ENCODE peak calls at places on chromosomes 7 and 10, in seven cellular contexts. S is AG09309, A is GM23248, I is mammary epithelial cell, N is IMR-90, Q is skeletal muscle cell, X is astrocyte of the cerebellum. G is an unnamed sample.
A peak's percentile ranks its signal among the peaks of the same experiment; 100 is the strongest.

GRCh38 chr7:98409843-98410242 is 9.0 kb upstream of the BAIAP2L1 start:
- DNase-seq in S (no peak), A (no peak), I (no peak), N (no peak), Q (no peak), X (no peak), G (no peak)

GRCh38 chr7:136958016-136958415 is 89.6 kb downstream of the CHRM2 start:
- DNase-seq in S (no peak), A (peak; percentile 36), I (no peak), N (peak; percentile 41), Q (no peak), X (no peak), G (no peak)

GRCh38 chr7:106281919-106282318 is 2.9 kb downstream of the NAMPT start:
- DNase-seq in S (no peak), A (no peak), I (no peak), N (no peak), Q (no peak), X (no peak), G (no peak)

GRCh38 chr7:47669178-47669878 is 87.4 kb upstream of the TNS3 start:
- DNase-seq in S (peak; percentile 78), A (peak; percentile 96), I (peak; percentile 65), N (peak; percentile 96), Q (peak; percentile 92), X (peak; percentile 80), G (peak; percentile 79)

GRCh38 chr7:2273866-2274265 is 31.8 kb downstream of the NUDT1 start:
- DNase-seq in S (no peak), A (no peak), I (no peak), N (no peak), Q (no peak), X (no peak), G (no peak)

GRCh38 chr10:114825513-114826253 is 4.1 kb downstream of the FHIP2A start:
- DNase-seq in S (peak; percentile 94), A (peak; percentile 84), I (peak; percentile 62), N (peak; percentile 96), Q (peak; percentile 64), X (peak; percentile 43), G (peak; percentile 52)

GRCh38 chr7:18064242-18064838 is 36.7 kb upstream of the PRPS1L1 start:
- DNase-seq in S (no peak), A (peak; percentile 24), I (peak; percentile 7), N (no peak), Q (no peak), X (no peak), G (no peak)

GRCh38 chr10:112815238-112816032 is 134.6 kb upstream of the TCF7L2 start:
- DNase-seq in S (no peak), A (peak; percentile 82), I (peak; percentile 67), N (peak; percentile 67), Q (peak; percentile 44), X (no peak), G (peak; percentile 39)

GRCh38 chr10:49283491-49283890 is 15.5 kb upstream of the C10orf71 start:
- DNase-seq in S (no peak), A (no peak), I (no peak), N (no peak), Q (no peak), X (no peak), G (no peak)

GRCh38 chr10:33706191-33706590 is 371.7 kb upstream of the NRP1 start:
- DNase-seq in S (peak; percentile 81), A (peak; percentile 93), I (peak; percentile 82), N (peak; percentile 86), Q (peak; percentile 98), X (peak; percentile 85), G (no peak)

GRCh38 chr7:44150466-44150832 is 9.3 kb upstream of the MYL7 start:
- DNase-seq in S (no peak), A (peak; percentile 55), I (no peak), N (no peak), Q (peak; percentile 7), X (no peak), G (no peak)

GRCh38 chr7:116950889-116951351 is 2.4 kb upstream of the ST7 start:
- DNase-seq in S (no peak), A (no peak), I (no peak), N (no peak), Q (no peak), X (no peak), G (no peak)

GRCh38 chr10:45058580-45058979 is 57.9 kb downstream of the ZNF22 start:
- DNase-seq in S (no peak), A (no peak), I (peak; percentile 39), N (no peak), Q (no peak), X (no peak), G (no peak)

GRCh38 chr7:157432541-157432956 is 95.7 kb downstream of the DNAJB6 start:
- DNase-seq in S (peak; percentile 20), A (peak; percentile 87), I (peak; percentile 63), N (peak; percentile 68), Q (peak; percentile 34), X (no peak), G (no peak)

GRCh38 chr10:44125879-44126675 is 258.8 kb downstream of the CXCL12 start:
- DNase-seq in S (peak; percentile 82), A (peak; percentile 93), I (no peak), N (peak; percentile 64), Q (peak; percentile 68), X (no peak), G (no peak)

GRCh38 chr7:107891619-107892366 is 810 bp downstream of the DLD start:
- DNase-seq in S (no peak), A (peak; percentile 68), I (peak; percentile 59), N (peak; percentile 60), Q (no peak), X (no peak), G (peak; percentile 45)

GRCh38 chr7:122290476-122290875 is 14.1 kb downstream of the FEZF1 start:
- DNase-seq in S (no peak), A (no peak), I (no peak), N (no peak), Q (no peak), X (no peak), G (no peak)

GRCh38 chr10:29841724-29842649 is 207.2 kb upstream of the SVIL start:
- DNase-seq in S (no peak), A (peak; percentile 33), I (no peak), N (peak; percentile 34), Q (peak; percentile 65), X (no peak), G (no peak)

GRCh38 chr10:116737582-116738358 is 4.6 kb downstream of the HSPA12A start:
- DNase-seq in S (no peak), A (peak; percentile 41), I (no peak), N (no peak), Q (no peak), X (no peak), G (no peak)

GRCh38 chr7:16804674-16805439 is at the start of gene AGR2:
- DNase-seq in S (no peak), A (no peak), I (peak; percentile 90), N (peak; percentile 42), Q (no peak), X (no peak), G (no peak)

GRCh38 chr10:48501806-48502771 is 102.8 kb downstream of the ARHGAP22 start:
- DNase-seq in S (no peak), A (no peak), I (no peak), N (peak; percentile 40), Q (no peak), X (no peak), G (no peak)

GRCh38 chr7:56092789-56093531 is at the start of gene PHKG1:
- DNase-seq in S (peak; percentile 72), A (peak; percentile 92), I (peak; percentile 42), N (peak; percentile 81), Q (no peak), X (peak; percentile 87), G (no peak)

GRCh38 chr7:154591544-154591943 is 411.4 kb downstream of the PAXIP1 start:
- DNase-seq in S (no peak), A (no peak), I (no peak), N (no peak), Q (no peak), X (peak; percentile 11), G (no peak)

GRCh38 chr10:62708569-62708968 is 96.0 kb upstream of the ADO start:
- DNase-seq in S (no peak), A (no peak), I (no peak), N (no peak), Q (no peak), X (no peak), G (no peak)
- H3K4me3 ChIP-seq in S (no peak overlapping the region), A (no peak overlapping the region), I (no peak overlapping the region), N (no peak overlapping the region), Q (no peak overlapping the region), X (no peak overlapping the region), G (no peak overlapping the region)

GRCh38 chr7:36884863-36885262 is 160.6 kb upstream of the AOAH start:
- DNase-seq in S (no peak), A (no peak), I (no peak), N (no peak), Q (no peak), X (no peak), G (no peak)

GRCh38 chr7:36878288-36878687 is 154.0 kb upstream of the AOAH start:
- DNase-seq in S (no peak), A (no peak), I (no peak), N (no peak), Q (no peak), X (no peak), G (no peak)

GRCh38 chr7:36879021-36879420 is 154.7 kb upstream of the AOAH start:
- DNase-seq in S (no peak), A (no peak), I (no peak), N (no peak), Q (no peak), X (no peak), G (no peak)

GRCh38 chr7:36880108-36880507 is 155.8 kb upstream of the AOAH start:
- DNase-seq in S (no peak), A (no peak), I (no peak), N (no peak), Q (no peak), X (no peak), G (no peak)

DNA sequence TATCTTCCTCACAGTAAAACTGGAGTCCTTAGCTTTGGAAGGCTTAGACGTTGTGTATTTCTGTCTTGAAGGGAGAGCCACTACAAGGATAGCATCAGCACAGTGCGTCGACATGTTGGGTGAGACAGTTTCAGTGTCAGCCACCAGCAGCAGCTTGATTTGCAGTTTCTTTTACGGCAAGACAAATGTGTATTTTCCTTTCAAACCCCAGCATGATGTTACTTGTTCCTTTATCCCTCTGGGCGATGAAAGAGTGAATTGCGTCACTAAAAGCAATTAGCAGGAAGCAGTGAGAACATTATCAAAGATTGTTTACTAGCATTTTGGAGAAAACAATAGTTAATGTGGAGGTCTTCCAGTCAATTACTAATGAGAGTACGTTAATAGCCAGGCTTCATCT is 156.9 kb upstream of the AOAH start:
- DNase-seq in S (no peak), A (no peak), I (peak; percentile 77), N (no peak), Q (no peak), X (no peak), G (no peak)
- H3K4me3 ChIP-seq in S (no peak overlapping the region), A (no peak overlapping the region), I (no peak overlapping the region), N (no peak overlapping the region), Q (no peak overlapping the region), X (no peak overlapping the region), G (no peak overlapping the region)

GRCh38 chr10:72595436-72595835 is 30.4 kb downstream of the MICU1 start:
- DNase-seq in S (no peak), A (no peak), I (no peak), N (no peak), Q (no peak), X (no peak), G (no peak)
- H3K4me3 ChIP-seq in S (no peak overlapping the region), A (no peak overlapping the region), I (no peak overlapping the region), N (no peak overlapping the region), Q (no peak overlapping the region), X (no peak overlapping the region), G (no peak overlapping the region)

DNA sequence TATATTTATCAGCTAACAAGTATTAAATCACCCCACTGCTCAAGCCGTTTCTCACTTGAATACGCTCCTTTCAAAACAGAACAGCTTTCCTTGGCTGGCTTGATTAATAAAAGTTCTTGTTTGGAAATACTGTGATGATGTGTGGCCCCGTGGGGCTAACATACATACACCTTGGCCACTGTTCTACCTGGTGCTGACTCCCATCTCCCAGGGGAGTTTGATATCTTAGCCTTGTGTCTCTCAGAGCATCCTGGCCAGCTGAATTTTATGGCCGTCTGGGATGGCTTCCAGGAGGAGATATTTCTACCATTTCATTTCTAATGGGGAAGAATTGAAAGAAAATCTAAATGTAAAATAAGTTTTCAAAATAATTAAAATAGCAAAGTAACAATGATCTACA is 300.2 kb downstream of the RNLS start:
- DNase-seq in S (no peak), A (peak; percentile 30), I (no peak), N (no peak), Q (no peak), X (no peak), G (no peak)
- H3K4me3 ChIP-seq in S (no peak overlapping the region), A (peak overlapping the region; percentile 65), I (no peak overlapping the region), N (no peak overlapping the region), Q (no peak overlapping the region), X (no peak overlapping the region), G (no peak overlapping the region)